ENCODE peak calls at places on chromosomes 7 and 10, in ten cellular contexts. L, A, T, B, J, G, N, S, D and K are unnamed samples.

GRCh38 chr10:3785849-3786290 is 861 bp upstream of the KLF6 start:
- DNase-seq in A (peak; percentile 48), D (peak; percentile 66), G (no peak), J (peak; percentile 65), N (peak; percentile 62), B (peak; percentile 62), L (peak; percentile 80), S (no peak), T (peak; percentile 67), K (no peak)

GRCh38 chr10:13529714-13529973 is 830 bp upstream of the BEND7 start:
- DNase-seq in D (no peak), L (no peak), N (no peak), A (no peak), B (no peak), S (no peak), T (no peak), G (no peak), J (no peak), K (no peak)

GRCh38 chr7:38276096-38276857 is 2.8 kb upstream of the TARP start:
- DNase-seq in D (no peak), G (no peak), T (no peak), B (no peak), J (no peak), A (no peak), S (no peak), N (no peak), L (no peak), K (no peak)

GRCh38 chr7:94698275-94698674 is 42.3 kb upstream of the SGCE start:
- DNase-seq in N (no peak), T (no peak), D (peak; percentile 71), B (peak; percentile 91), G (no peak), A (no peak), J (no peak), S (no peak), L (peak; percentile 55), K (peak; percentile 78)

GRCh38 chr7:142338633-142339501 is 81.0 kb upstream of the PRSS58 start:
- DNase-seq in T (no peak), N (peak; percentile 63), L (peak; percentile 77), J (no peak), B (no peak), S (no peak), A (peak; percentile 88), G (no peak), D (peak; percentile 36), K (peak; percentile 61)

GRCh38 chr10:12333382-12334185 is 15.8 kb upstream of the CAMK1D start:
- DNase-seq in G (no peak), S (no peak), B (peak; percentile 91), T (peak; percentile 84), A (no peak), J (peak; percentile 73), D (peak; percentile 97), N (no peak), L (peak; percentile 45), K (peak; percentile 86)

GRCh38 chr7:72098812-72099211 is 313.3 kb downstream of the CALN1 start:
- DNase-seq in N (no peak), B (no peak), J (no peak), S (no peak), A (no peak), L (no peak), G (no peak), T (peak; percentile 97), D (no peak), K (no peak)

GRCh38 chr10:80964955-80965614 is 427.4 kb downstream of the SH2D4B start:
- DNase-seq in G (no peak), A (no peak), J (no peak), B (no peak), T (no peak), S (no peak), D (no peak), L (no peak), N (peak; percentile 37), K (no peak)

GRCh38 chr7:4742051-4742573 is 33.3 kb upstream of the AP5Z1 start:
- DNase-seq in A (no peak), J (peak; percentile 63), D (no peak), S (no peak), T (no peak), G (no peak), L (no peak), B (no peak), N (peak; percentile 74), K (no peak)

GRCh38 chr7:157717211-157718174 is 380.7 kb downstream of the DNAJB6 start:
- DNase-seq in N (no peak), S (no peak), L (no peak), A (no peak), D (no peak), B (no peak), J (no peak), T (no peak), G (no peak), K (no peak)

GRCh38 chr7:157515342-157516041 is 178.7 kb downstream of the DNAJB6 start:
- DNase-seq in J (peak; percentile 39), B (no peak), L (peak; percentile 41), G (no peak), T (no peak), S (no peak), N (no peak), A (no peak), D (no peak), K (no peak)

GRCh38 chr7:50962962-50963374 is 180.3 kb upstream of the GRB10 start:
- DNase-seq in D (peak; percentile 43), N (no peak), J (peak; percentile 88), A (peak; percentile 55), B (peak; percentile 74), G (no peak), T (peak; percentile 65), S (no peak), L (no peak), K (peak; percentile 97)

GRCh38 chr7:45181286-45181960 is 23.8 kb downstream of the RAMP3 start:
- DNase-seq in G (no peak), D (no peak), L (no peak), S (no peak), J (no peak), B (no peak), N (no peak), A (peak; percentile 14), T (no peak), K (no peak)

GRCh38 chr10:95295031-95295755 is 4.4 kb upstream of the PDLIM1 start:
- DNase-seq in B (peak; percentile 60), A (peak; percentile 78), S (no peak), J (peak; percentile 87), L (peak; percentile 92), T (peak; percentile 53), G (no peak), N (no peak), D (peak; percentile 94), K (no peak)